ENCODE peak calls at places on chromosomes 3 and 15, in eight cellular contexts. One of them, this sample, is unnamed.

GRCh38 chr3:103644450-103644849 is 1209.6 kb downstream of the ZPLD1 start:
- DNase-seq in spleen: no peak
- DNase-seq in IMR-90: no peak
- DNase-seq in A549: no peak
- DNase-seq in gastrocnemius medialis: no peak
- DNase-seq in stomach: no peak
- DNase-seq in ovary: no peak
- DNase-seq in body of pancreas: no peak
- DNase-seq in this sample: no peak

GRCh38 chr3:120801484-120801883 is 58.9 kb downstream of the GTF2E1 start:
- DNase-seq in spleen: no peak
- DNase-seq in IMR-90: no peak
- DNase-seq in A549: no peak
- DNase-seq in gastrocnemius medialis: no peak
- DNase-seq in stomach: no peak
- DNase-seq in ovary: no peak
- DNase-seq in body of pancreas: no peak
- DNase-seq in this sample: no peak

GRCh38 chr3:102400142-102400541 is 34.7 kb upstream of the ZPLD1 start:
- DNase-seq in spleen: no peak
- DNase-seq in IMR-90: peak
- DNase-seq in A549: peak
- DNase-seq in gastrocnemius medialis: no peak
- DNase-seq in stomach: no peak
- DNase-seq in ovary: no peak
- DNase-seq in body of pancreas: no peak
- DNase-seq in this sample: no peak

GRCh38 chr3:171959532-171960044 is 79.8 kb upstream of the FNDC3B start:
- DNase-seq in spleen: no peak
- DNase-seq in IMR-90: no peak
- DNase-seq in A549: no peak
- DNase-seq in gastrocnemius medialis: no peak
- DNase-seq in stomach: no peak
- DNase-seq in ovary: no peak
- DNase-seq in body of pancreas: no peak
- DNase-seq in this sample: no peak

GRCh38 chr15:38074029-38074428 is 139.6 kb downstream of the TMCO5A start:
- DNase-seq in spleen: no peak
- DNase-seq in IMR-90: no peak
- DNase-seq in A549: no peak
- DNase-seq in gastrocnemius medialis: no peak
- DNase-seq in stomach: no peak
- DNase-seq in ovary: no peak
- DNase-seq in body of pancreas: no peak
- DNase-seq in this sample: no peak

GRCh38 chr15:101242160-101242998 is 9.5 kb downstream of the CHSY1 start:
- DNase-seq in spleen: peak
- DNase-seq in IMR-90: peak
- DNase-seq in A549: no peak
- DNase-seq in gastrocnemius medialis: no peak
- DNase-seq in stomach: no peak
- DNase-seq in ovary: no peak
- DNase-seq in body of pancreas: no peak
- DNase-seq in this sample: no peak

GRCh38 chr3:10702961-10703740 is 112.9 kb upstream of the SLC6A11 start:
- DNase-seq in spleen: no peak
- DNase-seq in IMR-90: no peak
- DNase-seq in A549: no peak
- DNase-seq in gastrocnemius medialis: peak
- DNase-seq in stomach: no peak
- DNase-seq in ovary: no peak
- DNase-seq in body of pancreas: no peak
- DNase-seq in this sample: no peak

GRCh38 chr3:19213608-19214220 is 65.4 kb downstream of the KCNH8 start:
- DNase-seq in spleen: peak
- DNase-seq in IMR-90: no peak
- DNase-seq in A549: peak
- DNase-seq in gastrocnemius medialis: no peak
- DNase-seq in stomach: no peak
- DNase-seq in ovary: no peak
- DNase-seq in body of pancreas: no peak
- DNase-seq in this sample: no peak

GRCh38 chr3:25047058-25047457 is 381.0 kb upstream of the RARB start:
- DNase-seq in spleen: no peak
- DNase-seq in IMR-90: no peak
- DNase-seq in A549: no peak
- DNase-seq in gastrocnemius medialis: no peak
- DNase-seq in stomach: no peak
- DNase-seq in ovary: no peak
- DNase-seq in body of pancreas: no peak
- DNase-seq in this sample: no peak

GRCh38 chr3:5053021-5053831 is 68.9 kb upstream of the ARL8B start:
- DNase-seq in spleen: no peak
- DNase-seq in IMR-90: peak
- DNase-seq in A549: no peak
- DNase-seq in gastrocnemius medialis: no peak
- DNase-seq in stomach: no peak
- DNase-seq in ovary: peak
- DNase-seq in body of pancreas: no peak
- DNase-seq in this sample: no peak

GRCh38 chr3:182738583-182739514 is 54.5 kb upstream of the ATP11B start:
- DNase-seq in spleen: no peak
- DNase-seq in IMR-90: no peak
- DNase-seq in A549: no peak
- DNase-seq in gastrocnemius medialis: no peak
- DNase-seq in stomach: peak
- DNase-seq in ovary: no peak
- DNase-seq in body of pancreas: peak
- DNase-seq in this sample: no peak

GRCh38 chr3:66107855-66108254 is 69.1 kb upstream of the MAGI1 start:
- DNase-seq in spleen: no peak
- DNase-seq in IMR-90: peak
- DNase-seq in A549: no peak
- DNase-seq in gastrocnemius medialis: no peak
- DNase-seq in stomach: no peak
- DNase-seq in ovary: no peak
- DNase-seq in body of pancreas: no peak
- DNase-seq in this sample: no peak

GRCh38 chr15:90095521-90095959 is 6.7 kb downstream of the IDH2 start:
- DNase-seq in spleen: peak
- DNase-seq in IMR-90: no peak
- DNase-seq in A549: no peak
- DNase-seq in gastrocnemius medialis: peak
- DNase-seq in stomach: peak
- DNase-seq in ovary: no peak
- DNase-seq in body of pancreas: peak
- DNase-seq in this sample: no peak

GRCh38 chr15:69357773-69358765 is 56.1 kb upstream of the KIF23 start:
- DNase-seq in spleen: no peak
- DNase-seq in IMR-90: peak
- DNase-seq in A549: no peak
- DNase-seq in gastrocnemius medialis: no peak
- DNase-seq in stomach: peak
- DNase-seq in ovary: peak
- DNase-seq in body of pancreas: peak
- DNase-seq in this sample: no peak

GRCh38 chr3:184321666-184322065 is 7.3 kb downstream of the EIF4G1 start:
- DNase-seq in spleen: no peak
- DNase-seq in IMR-90: no peak
- DNase-seq in A549: no peak
- DNase-seq in gastrocnemius medialis: no peak
- DNase-seq in stomach: no peak
- DNase-seq in ovary: no peak
- DNase-seq in body of pancreas: no peak
- DNase-seq in this sample: no peak

GRCh38 chr3:195756935-195757302 is 36.1 kb downstream of the MUC20 start:
- DNase-seq in spleen: peak
- DNase-seq in IMR-90: no peak
- DNase-seq in A549: no peak
- DNase-seq in gastrocnemius medialis: no peak
- DNase-seq in stomach: no peak
- DNase-seq in ovary: no peak
- DNase-seq in body of pancreas: no peak
- DNase-seq in this sample: no peak

GRCh38 chr3:154252759-154253638 is 71.3 kb downstream of the DHX36 start:
- DNase-seq in spleen: peak
- DNase-seq in IMR-90: peak
- DNase-seq in A549: peak
- DNase-seq in gastrocnemius medialis: peak
- DNase-seq in stomach: peak
- DNase-seq in ovary: peak
- DNase-seq in body of pancreas: peak
- DNase-seq in this sample: peak

GRCh38 chr3:138694287-138695007 is 85.9 kb downstream of the FAIM start:
- DNase-seq in spleen: no peak
- DNase-seq in IMR-90: peak
- DNase-seq in A549: peak
- DNase-seq in gastrocnemius medialis: no peak
- DNase-seq in stomach: no peak
- DNase-seq in ovary: no peak
- DNase-seq in body of pancreas: peak
- DNase-seq in this sample: no peak

GRCh38 chr3:42961633-42962032 is 17.5 kb upstream of the GASK1A start:
- DNase-seq in spleen: no peak
- DNase-seq in IMR-90: peak
- DNase-seq in A549: peak
- DNase-seq in gastrocnemius medialis: no peak
- DNase-seq in stomach: peak
- DNase-seq in ovary: peak
- DNase-seq in body of pancreas: peak
- DNase-seq in this sample: no peak

GRCh38 chr3:96478496-96478895 is 335.9 kb upstream of the EPHA6 start:
- DNase-seq in spleen: no peak
- DNase-seq in IMR-90: no peak
- DNase-seq in A549: no peak
- DNase-seq in gastrocnemius medialis: no peak
- DNase-seq in stomach: no peak
- DNase-seq in ovary: no peak
- DNase-seq in body of pancreas: no peak
- DNase-seq in this sample: no peak

GRCh38 chr3:197259096-197259495 is 39.3 kb downstream of the DLG1 start:
- DNase-seq in spleen: no peak
- DNase-seq in IMR-90: no peak
- DNase-seq in A549: no peak
- DNase-seq in gastrocnemius medialis: no peak
- DNase-seq in stomach: no peak
- DNase-seq in ovary: no peak
- DNase-seq in body of pancreas: no peak
- DNase-seq in this sample: no peak

GRCh38 chr15:64630403-64631107 is 144.8 kb downstream of the RBPMS2 start:
- DNase-seq in spleen: no peak
- DNase-seq in IMR-90: peak
- DNase-seq in A549: no peak
- DNase-seq in gastrocnemius medialis: no peak
- DNase-seq in stomach: no peak
- DNase-seq in ovary: no peak
- DNase-seq in body of pancreas: no peak
- DNase-seq in this sample: no peak

GRCh38 chr3:167844528-167844927 is 109.0 kb downstream of the SERPINI1 start:
- DNase-seq in spleen: no peak
- DNase-seq in IMR-90: no peak
- DNase-seq in A549: no peak
- DNase-seq in gastrocnemius medialis: no peak
- DNase-seq in stomach: no peak
- DNase-seq in ovary: no peak
- DNase-seq in body of pancreas: no peak
- DNase-seq in this sample: no peak
- H3K4me3 ChIP-seq in spleen: no peak
- H3K4me3 ChIP-seq in IMR-90: no peak
- H3K4me3 ChIP-seq in A549: no peak
- H3K4me3 ChIP-seq in gastrocnemius medialis: no peak
- H3K4me3 ChIP-seq in stomach: no peak
- H3K4me3 ChIP-seq in ovary: no peak
- H3K4me3 ChIP-seq in body of pancreas: no peak
- H3K4me3 ChIP-seq in this sample: no peak

DNA sequence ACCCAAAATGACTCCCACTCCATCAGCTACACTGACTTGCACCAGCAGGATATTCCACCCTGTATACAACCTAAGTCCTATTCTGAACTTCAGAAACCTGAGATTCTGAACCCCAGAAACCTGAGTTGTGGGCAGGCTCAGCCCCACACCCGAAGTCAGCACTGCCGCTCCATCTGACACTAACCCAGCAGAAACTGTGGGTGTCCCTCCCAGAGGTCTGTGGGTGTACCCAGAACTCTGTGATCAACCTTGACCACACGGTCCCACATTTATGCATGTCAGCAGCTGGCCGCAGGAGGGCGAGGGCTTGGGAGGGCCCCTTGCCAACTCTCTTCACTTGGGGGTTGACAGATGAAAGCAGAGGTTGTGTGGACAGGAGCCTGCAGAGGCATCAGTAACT is 9.3 kb downstream of the OXTR start:
- DNase-seq in spleen: no peak
- DNase-seq in IMR-90: no peak
- DNase-seq in A549: no peak
- DNase-seq in gastrocnemius medialis: no peak
- DNase-seq in stomach: no peak
- DNase-seq in ovary: no peak
- DNase-seq in body of pancreas: no peak
- DNase-seq in this sample: no peak
- TF ChIP-seq POLR2A in spleen: no peak
- TF ChIP-seq POLR2A in IMR-90: no peak
- TF ChIP-seq POLR2A in A549: no peak
- TF ChIP-seq POLR2A in gastrocnemius medialis: no peak
- TF ChIP-seq POLR2A in stomach: no peak
- TF ChIP-seq POLR2A in ovary: no peak
- TF ChIP-seq POLR2A in body of pancreas: no peak
- TF ChIP-seq POLR2A in this sample: no peak

GRCh38 chr15:40953713-40954074 is 423 bp downstream of the CHAC1 start:
- DNase-seq in spleen: peak
- DNase-seq in IMR-90: no peak
- DNase-seq in A549: no peak
- DNase-seq in gastrocnemius medialis: no peak
- DNase-seq in stomach: no peak
- DNase-seq in ovary: peak
- DNase-seq in body of pancreas: no peak
- DNase-seq in this sample: no peak
- H3K27ac ChIP-seq in spleen: no peak
- H3K27ac ChIP-seq in IMR-90: peak
- H3K27ac ChIP-seq in A549: peak
- H3K27ac ChIP-seq in gastrocnemius medialis: peak
- H3K27ac ChIP-seq in stomach: peak
- H3K27ac ChIP-seq in ovary: no peak
- H3K27ac ChIP-seq in body of pancreas: peak
- H3K27ac ChIP-seq in this sample: peak

DNA sequence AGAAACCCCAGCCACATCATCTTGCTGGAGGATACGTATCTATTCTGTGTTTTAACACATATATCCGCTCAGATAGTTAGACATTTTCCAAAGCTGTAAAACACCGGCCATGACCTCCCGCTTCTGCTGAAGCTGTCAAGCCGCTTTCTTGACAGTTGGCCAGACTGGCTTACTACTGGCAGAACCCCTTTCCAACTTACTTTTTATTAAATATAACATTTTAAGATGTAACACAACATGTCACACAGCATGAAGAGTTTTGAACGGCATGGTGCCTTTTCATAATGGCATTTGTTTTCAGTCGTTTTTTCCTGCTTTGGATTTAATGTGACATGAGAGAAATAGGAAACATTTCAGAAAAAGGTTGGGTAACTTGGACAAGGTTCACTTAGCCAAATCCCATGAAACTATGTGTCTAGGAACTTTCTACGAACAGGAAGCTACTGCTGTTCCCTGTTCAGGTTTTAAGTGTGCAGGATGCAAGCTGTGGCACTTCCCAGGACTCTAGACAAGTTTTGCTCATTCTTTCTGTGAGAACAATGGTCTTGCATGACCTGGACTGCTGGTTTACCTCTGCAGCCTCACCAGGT is 281.4 kb downstream of the THSD4 start:
- DNase-seq in spleen: no peak
- DNase-seq in IMR-90: no peak
- DNase-seq in A549: no peak
- DNase-seq in gastrocnemius medialis: no peak
- DNase-seq in stomach: no peak
- DNase-seq in ovary: no peak
- DNase-seq in body of pancreas: no peak
- DNase-seq in this sample: no peak
- H3K4me3 ChIP-seq in spleen: no peak
- H3K4me3 ChIP-seq in IMR-90: no peak
- H3K4me3 ChIP-seq in A549: no peak
- H3K4me3 ChIP-seq in gastrocnemius medialis: no peak
- H3K4me3 ChIP-seq in stomach: no peak
- H3K4me3 ChIP-seq in ovary: no peak
- H3K4me3 ChIP-seq in body of pancreas: no peak
- H3K4me3 ChIP-seq in this sample: no peak

This sample was measured in esophagus squamous epithelium.